ENCODE peak calls at places on chromosome 1, in six cellular contexts. One of them, this sample, is unnamed.

GRCh38 chr1:116067564-116067887 is 43.7 kb upstream of the MAB21L3 start:
- DNase-seq in KG1: no peak
- DNase-seq in A549: no peak
- DNase-seq in GF-D8: no peak
- DNase-seq in astrocyte: peak; percentile 56
- DNase-seq in RPMI7951: peak; percentile 76
- DNase-seq in this sample: no peak

GRCh38 chr1:57254006-57254405 is 169.9 kb downstream of the DAB1 start:
- DNase-seq in KG1: no peak
- DNase-seq in A549: no peak
- DNase-seq in GF-D8: no peak
- DNase-seq in astrocyte: peak; percentile 41
- DNase-seq in RPMI7951: no peak
- DNase-seq in this sample: no peak

GRCh38 chr1:78236711-78237110 is 190.9 kb downstream of the GIPC2 start:
- DNase-seq in KG1: no peak
- DNase-seq in A549: no peak
- DNase-seq in GF-D8: no peak
- DNase-seq in astrocyte: peak; percentile 30
- DNase-seq in RPMI7951: peak; percentile 25
- DNase-seq in this sample: no peak

GRCh38 chr1:37094302-37094701 is 60.0 kb upstream of the GRIK3 start:
- DNase-seq in KG1: no peak
- DNase-seq in A549: no peak
- DNase-seq in GF-D8: no peak
- DNase-seq in astrocyte: no peak
- DNase-seq in RPMI7951: no peak
- DNase-seq in this sample: no peak

GRCh38 chr1:246373828-246374569 is 133.1 kb downstream of the SMYD3 start:
- DNase-seq in KG1: no peak
- DNase-seq in A549: no peak
- DNase-seq in GF-D8: no peak
- DNase-seq in astrocyte: no peak
- DNase-seq in RPMI7951: peak; percentile 10
- DNase-seq in this sample: no peak

GRCh38 chr1:55062801-55063561 is 23.6 kb downstream of the PCSK9 start:
- DNase-seq in KG1: no peak
- DNase-seq in A549: no peak
- DNase-seq in GF-D8: no peak
- DNase-seq in astrocyte: no peak
- DNase-seq in RPMI7951: no peak
- DNase-seq in this sample: no peak

GRCh38 chr1:219555031-219555667 is 57.8 kb downstream of the ZC3H11B start:
- DNase-seq in KG1: no peak
- DNase-seq in A549: peak; percentile 61
- DNase-seq in GF-D8: no peak
- DNase-seq in astrocyte: peak; percentile 88
- DNase-seq in RPMI7951: peak; percentile 67
- DNase-seq in this sample: no peak

GRCh38 chr1:54273837-54274192 is 73.8 kb downstream of the MRPL37 start:
- DNase-seq in KG1: no peak
- DNase-seq in A549: no peak
- DNase-seq in GF-D8: no peak
- DNase-seq in astrocyte: no peak
- DNase-seq in RPMI7951: peak; percentile 37
- DNase-seq in this sample: no peak

GRCh38 chr1:212566522-212567479 is 41.8 kb upstream of the ATF3 start:
- DNase-seq in KG1: peak; percentile 33
- DNase-seq in A549: peak; percentile 66
- DNase-seq in GF-D8: no peak
- DNase-seq in astrocyte: peak; percentile 81
- DNase-seq in RPMI7951: peak; percentile 91
- DNase-seq in this sample: no peak

GRCh38 chr1:2194319-2194897 is at the start of gene FAAP20:
- DNase-seq in KG1: no peak
- DNase-seq in A549: peak; percentile 57
- DNase-seq in GF-D8: peak; percentile 4
- DNase-seq in astrocyte: peak; percentile 20
- DNase-seq in RPMI7951: peak; percentile 64
- DNase-seq in this sample: no peak

GRCh38 chr1:201149400-201149799 is 4.9 kb downstream of the TMEM9 start:
- DNase-seq in KG1: no peak
- DNase-seq in A549: peak; percentile 64
- DNase-seq in GF-D8: no peak
- DNase-seq in astrocyte: no peak
- DNase-seq in RPMI7951: peak; percentile 29
- DNase-seq in this sample: no peak

GRCh38 chr1:236800002-236800620 is 5.0 kb downstream of the MTR start:
- DNase-seq in KG1: no peak
- DNase-seq in A549: no peak
- DNase-seq in GF-D8: no peak
- DNase-seq in astrocyte: peak; percentile 12
- DNase-seq in RPMI7951: no peak
- DNase-seq in this sample: no peak

GRCh38 chr1:48498096-48498791 is 26.2 kb upstream of the SPATA6 start:
- DNase-seq in KG1: peak; percentile 40
- DNase-seq in A549: peak; percentile 61
- DNase-seq in GF-D8: no peak
- DNase-seq in astrocyte: peak; percentile 27
- DNase-seq in RPMI7951: peak; percentile 71
- DNase-seq in this sample: peak; percentile 36

GRCh38 chr1:224168859-224169380 is 14.1 kb upstream of the DEGS1 start:
- DNase-seq in KG1: peak; percentile 81
- DNase-seq in A549: peak; percentile 55
- DNase-seq in GF-D8: peak; percentile 81
- DNase-seq in astrocyte: peak; percentile 97
- DNase-seq in RPMI7951: peak; percentile 95
- DNase-seq in this sample: no peak

GRCh38 chr1:9628541-9629444 is 22.7 kb upstream of the PIK3CD start:
- DNase-seq in KG1: no peak
- DNase-seq in A549: no peak
- DNase-seq in GF-D8: no peak
- DNase-seq in astrocyte: no peak
- DNase-seq in RPMI7951: no peak
- DNase-seq in this sample: peak; percentile 51

GRCh38 chr1:162736184-162736583 is 54.3 kb upstream of the HSD17B7 start:
- DNase-seq in KG1: no peak
- DNase-seq in A549: no peak
- DNase-seq in GF-D8: no peak
- DNase-seq in astrocyte: no peak
- DNase-seq in RPMI7951: no peak
- DNase-seq in this sample: no peak

GRCh38 chr1:26280333-26281042 is 602 bp downstream of the SH3BGRL3 start:
- DNase-seq in KG1: no peak
- DNase-seq in A549: no peak
- DNase-seq in GF-D8: no peak
- DNase-seq in astrocyte: peak; percentile 38
- DNase-seq in RPMI7951: peak; percentile 74
- DNase-seq in this sample: peak; percentile 62

GRCh38 chr1:207713529-207713928 is 38.3 kb upstream of the CD46 start:
- DNase-seq in KG1: no peak
- DNase-seq in A549: peak; percentile 21
- DNase-seq in GF-D8: no peak
- DNase-seq in astrocyte: no peak
- DNase-seq in RPMI7951: no peak
- DNase-seq in this sample: no peak

GRCh38 chr1:86409416-86410021 is 13.4 kb upstream of the ODF2L start:
- DNase-seq in KG1: no peak
- DNase-seq in A549: no peak
- DNase-seq in GF-D8: no peak
- DNase-seq in astrocyte: peak; percentile 56
- DNase-seq in RPMI7951: peak; percentile 60
- DNase-seq in this sample: no peak

GRCh38 chr1:116092752-116093489 is 18.3 kb upstream of the MAB21L3 start:
- DNase-seq in KG1: no peak
- DNase-seq in A549: no peak
- DNase-seq in GF-D8: no peak
- DNase-seq in astrocyte: no peak
- DNase-seq in RPMI7951: no peak
- DNase-seq in this sample: no peak

GRCh38 chr1:18890704-18891103 is 11.7 kb downstream of the ALDH4A1 start:
- DNase-seq in KG1: no peak
- DNase-seq in A549: no peak
- DNase-seq in GF-D8: no peak
- DNase-seq in astrocyte: peak; percentile 45
- DNase-seq in RPMI7951: peak; percentile 16
- DNase-seq in this sample: no peak

GRCh38 chr1:186994816-186995361 is 166.1 kb downstream of the PLA2G4A start:
- DNase-seq in KG1: no peak
- DNase-seq in A549: no peak
- DNase-seq in GF-D8: no peak
- DNase-seq in astrocyte: no peak
- DNase-seq in RPMI7951: no peak
- DNase-seq in this sample: no peak

GRCh38 chr1:15968172-15968571 is 7.7 kb downstream of the ZBTB17 start:
- DNase-seq in KG1: no peak
- DNase-seq in A549: no peak
- DNase-seq in GF-D8: no peak
- DNase-seq in astrocyte: no peak
- DNase-seq in RPMI7951: no peak
- DNase-seq in this sample: no peak

GRCh38 chr1:55480396-55480795 is 265.2 kb upstream of the USP24 start:
- DNase-seq in KG1: no peak
- DNase-seq in A549: no peak
- DNase-seq in GF-D8: no peak
- DNase-seq in astrocyte: no peak
- DNase-seq in RPMI7951: no peak
- DNase-seq in this sample: no peak

GRCh38 chr1:58508629-58509028 is 37.9 kb downstream of the OMA1 start:
- DNase-seq in KG1: no peak
- DNase-seq in A549: no peak
- DNase-seq in GF-D8: no peak
- DNase-seq in astrocyte: no peak
- DNase-seq in RPMI7951: no peak
- DNase-seq in this sample: no peak

GRCh38 chr1:64240209-64240608 is 36.8 kb downstream of the UBE2U start:
- DNase-seq in KG1: no peak
- DNase-seq in A549: no peak
- DNase-seq in GF-D8: no peak
- DNase-seq in astrocyte: no peak
- DNase-seq in RPMI7951: peak; percentile 37
- DNase-seq in this sample: no peak

GRCh38 chr1:185059950-185060571 is 14.7 kb downstream of the RNF2 start:
- DNase-seq in KG1: no peak
- DNase-seq in A549: no peak
- DNase-seq in GF-D8: peak; percentile 18
- DNase-seq in astrocyte: no peak
- DNase-seq in RPMI7951: no peak
- DNase-seq in this sample: no peak

This sample was measured in HL-60.